ENCODE peak calls at places on chromosome 9, in nine cellular contexts. T is stomach, Z is HepG2, S is transverse colon, N is sigmoid colon, B is SK-N-SH, G is K562, X is suprapubic skin, W is H1. D is an unnamed sample.

GRCh38 chr9:114824130-114824529 is 18.3 kb upstream of the TNFSF15 start:
- DNase-seq in X (no peak), S (no peak), B (no peak), N (no peak), G (no peak), Z (no peak), W (no peak), T (no peak), D (no peak)

GRCh38 chr9:137068539-137069507 is 1.5 kb downstream of the SAPCD2 start:
- DNase-seq in B (no peak), G (no peak), N (no peak), W (no peak), X (peak), Z (no peak), S (peak), T (no peak), D (no peak)

GRCh38 chr9:113621309-113621791 is 157.8 kb downstream of the RGS3 start:
- DNase-seq in Z (no peak), X (peak), T (no peak), B (no peak), S (peak), W (peak), G (no peak), N (peak), D (no peak)

GRCh38 chr9:2229109-2229733 is 214.1 kb downstream of the SMARCA2 start:
- DNase-seq in G (no peak), S (no peak), W (no peak), T (no peak), B (no peak), Z (no peak), X (no peak), N (no peak), D (no peak)

GRCh38 chr9:16377311-16377710 is 493.2 kb downstream of the BNC2 start:
- DNase-seq in S (no peak), W (no peak), T (no peak), B (no peak), Z (no peak), X (no peak), N (no peak), G (no peak), D (no peak)

GRCh38 chr9:73807956-73808355 is 656.3 kb downstream of the ANXA1 start:
- DNase-seq in Z (no peak), B (no peak), S (no peak), X (no peak), W (no peak), N (no peak), T (no peak), G (no peak), D (no peak)

GRCh38 chr9:113593682-113594281 is 130.3 kb downstream of the RGS3 start:
- DNase-seq in X (peak), T (peak), W (peak), S (peak), G (peak), N (peak), Z (peak), B (peak), D (peak)

GRCh38 chr9:107141967-107142366 is 141.1 kb upstream of the RAD23B start:
- DNase-seq in X (no peak), G (no peak), T (no peak), W (no peak), Z (no peak), N (no peak), B (no peak), S (no peak), D (no peak)

GRCh38 chr9:20782289-20782688 is 98.2 kb downstream of the FOCAD start:
- DNase-seq in W (no peak), B (no peak), Z (no peak), S (no peak), T (no peak), X (no peak), G (no peak), N (no peak), D (no peak)

GRCh38 chr9:107935931-107936330 is 446.4 kb upstream of the KLF4 start:
- DNase-seq in N (no peak), X (no peak), T (no peak), Z (no peak), S (no peak), G (no peak), W (no peak), B (no peak), D (no peak)

GRCh38 chr9:132755096-132755495 is 84.8 kb downstream of the GTF3C4 start:
- DNase-seq in G (no peak), T (no peak), S (no peak), X (no peak), B (peak), W (no peak), Z (no peak), N (no peak), D (no peak)
- TF ChIP-seq POLR2AphosphoS5 in G (no peak), T (no peak), S (no peak), X (no peak), B (no peak), W (no peak), Z (no peak), N (no peak), D (no peak)

DNA sequence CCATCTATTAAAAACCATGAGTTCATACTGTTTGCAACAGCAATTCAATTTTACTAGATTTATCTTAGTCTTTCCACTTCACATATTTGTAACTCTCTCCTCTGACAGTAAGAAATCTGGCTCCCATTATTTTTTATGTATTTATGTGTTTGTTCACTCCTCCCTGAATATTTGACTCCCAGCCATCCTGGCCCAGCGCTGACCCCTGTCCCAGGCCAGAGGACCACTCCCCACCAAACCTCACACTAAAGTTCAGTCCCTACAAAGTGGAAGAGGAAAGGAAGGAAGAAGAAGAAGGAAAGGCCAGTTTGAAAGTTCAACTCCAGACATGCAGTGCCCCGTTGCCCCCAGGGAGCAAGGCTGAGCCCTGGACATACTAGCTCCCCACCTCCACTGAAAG is 271.8 kb downstream of the ADAMTSL1 start:
- DNase-seq in W (no peak), S (no peak), X (no peak), G (no peak), N (no peak), Z (no peak), T (no peak), B (no peak), D (no peak)
- TF ChIP-seq EP300 in W (no peak), S (no peak), X (no peak), G (no peak), N (no peak), Z (no peak), T (no peak), B (no peak), D (no peak)

DNA sequence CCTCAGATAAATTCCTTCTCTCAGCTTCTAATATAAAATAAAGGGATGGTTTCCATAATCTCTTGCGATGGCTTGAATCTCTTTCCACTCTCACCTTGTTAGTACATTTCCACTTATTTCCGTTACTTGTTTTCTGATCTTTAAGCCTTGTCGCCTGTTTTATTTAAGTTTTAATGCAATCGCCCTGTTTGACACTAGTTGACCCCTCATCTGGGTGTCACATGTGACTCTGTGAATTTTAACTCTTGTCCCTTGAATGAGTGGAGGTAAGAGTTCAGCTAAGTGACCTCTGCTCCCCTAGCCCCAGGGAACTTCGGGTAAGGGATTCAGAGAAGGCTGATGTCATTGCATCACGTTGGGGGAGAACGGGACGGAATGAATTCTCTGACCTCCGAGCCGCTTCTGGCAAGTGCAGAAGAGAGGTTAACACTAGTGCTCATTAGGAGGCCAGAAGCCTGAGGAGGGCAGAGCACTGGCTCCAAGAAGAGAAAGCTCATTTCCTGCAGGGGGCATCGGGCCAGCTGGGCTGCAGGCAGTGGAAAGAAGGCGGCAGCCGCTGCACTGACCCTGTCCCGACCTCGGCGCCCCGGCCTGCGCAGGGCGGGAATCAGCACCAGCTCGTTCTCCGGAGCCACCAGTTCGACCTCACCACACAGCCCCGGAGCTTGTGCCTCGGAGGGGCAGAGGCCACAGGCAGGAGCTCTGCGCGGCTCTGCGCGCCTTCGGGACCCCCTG is 569 bp downstream of the HINT2 start:
- DNase-seq in W (no peak), S (peak), Z (peak), B (peak), G (peak), X (peak), N (peak), T (peak), D (peak)
- TF ChIP-seq POLR2AphosphoS5 in W (peak), S (peak), Z (peak), B (no peak), G (peak), X (no peak), N (peak), T (no peak), D (no peak)

DNA sequence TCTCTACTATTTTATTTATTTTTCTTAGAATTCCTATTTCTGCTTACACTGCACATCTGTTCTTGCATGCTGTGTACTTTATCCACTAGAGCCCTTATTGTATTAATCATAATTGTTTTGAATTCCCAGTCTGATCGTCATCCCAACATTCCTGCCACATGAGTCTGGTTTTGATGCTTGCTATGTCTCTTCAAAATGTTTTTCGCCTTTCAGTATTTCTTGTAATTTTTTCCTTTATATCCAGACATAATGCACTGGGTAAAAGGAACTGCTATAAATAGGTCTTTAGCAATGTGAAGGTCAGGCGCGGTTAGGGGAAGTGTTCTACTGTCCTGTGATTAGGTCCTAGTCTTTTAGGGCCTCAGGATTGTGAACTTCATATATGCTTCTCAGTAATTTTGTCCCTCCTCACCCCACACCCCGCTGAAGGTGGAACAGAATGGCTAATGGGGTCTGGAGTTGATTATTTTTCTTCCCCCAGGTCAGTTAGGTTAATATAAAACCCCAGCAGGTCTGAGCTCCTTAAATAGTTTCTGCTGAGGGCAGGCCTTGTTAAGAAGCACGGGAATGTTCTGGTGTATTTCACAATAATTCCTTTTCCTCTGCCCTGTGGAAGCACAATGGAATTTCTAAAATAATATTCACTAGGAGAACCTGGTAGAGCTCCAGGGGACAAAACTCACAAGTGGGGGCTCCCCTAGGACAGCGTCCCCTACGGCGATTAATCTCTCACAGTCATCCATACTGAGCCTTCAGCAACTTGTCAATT is 146.6 kb upstream of the TUT7 start:
- DNase-seq in B (no peak), S (no peak), T (no peak), W (no peak), X (no peak), Z (no peak), N (no peak), G (no peak), D (no peak)
- TF ChIP-seq EP300 in B (peak), S (no peak), T (no peak), W (no peak), X (no peak), Z (no peak), N (no peak), G (no peak), D (no peak)

DNA sequence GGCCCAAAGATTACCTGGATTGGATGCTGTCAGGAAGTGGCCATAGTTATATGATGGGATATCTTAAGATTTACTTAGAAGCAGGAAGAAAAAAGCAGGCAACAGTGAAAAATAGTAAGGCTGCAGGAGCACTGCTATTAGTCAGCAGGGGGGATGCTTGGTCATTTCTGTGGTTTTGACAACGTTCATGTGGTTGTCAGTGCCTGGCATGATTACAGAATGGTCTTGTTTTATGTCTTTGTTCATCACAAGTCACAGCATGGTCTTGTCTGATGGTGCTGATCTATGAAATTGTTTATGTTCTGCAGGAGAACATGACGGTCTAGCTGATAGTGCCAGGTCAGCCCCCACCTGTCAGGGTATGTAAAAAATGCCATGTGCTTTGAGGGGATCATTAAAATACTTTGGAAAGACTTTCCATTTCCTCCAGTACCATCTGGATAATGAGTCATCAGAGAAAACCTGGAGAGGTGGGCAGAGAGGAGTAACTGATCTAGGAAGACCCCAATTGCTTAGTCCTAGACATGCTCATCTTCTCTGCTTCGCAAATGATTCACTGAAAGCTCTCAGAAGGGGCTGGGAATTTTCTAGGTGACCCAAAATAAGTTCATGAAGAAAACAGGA is 48.5 kb downstream of the PLGRKT start:
- DNase-seq in Z (no peak), B (no peak), G (peak), W (no peak), S (no peak), T (no peak), N (no peak), X (no peak), D (no peak)
- TF ChIP-seq POLR2AphosphoS5 in Z (no peak), B (peak), G (no peak), W (no peak), S (no peak), T (no peak), N (no peak), X (no peak), D (no peak)

GRCh38 chr9:135698236-135698635 is 1.0 kb downstream of the SOHLH1 start:
- DNase-seq in Z (no peak), W (no peak), N (no peak), S (no peak), G (no peak), B (no peak), T (no peak), X (no peak), D (peak)
- TF ChIP-seq EP300 in Z (no peak), W (no peak), N (no peak), S (no peak), G (no peak), B (no peak), T (no peak), X (no peak), D (no peak)

GRCh38 chr9:92236915-92237314 is 56.6 kb downstream of the IARS1 start:
- DNase-seq in X (no peak), B (no peak), T (no peak), Z (no peak), S (no peak), W (no peak), N (no peak), G (no peak), D (no peak)

GRCh38 chr9:92228628-92229027 is 64.9 kb downstream of the IARS1 start:
- DNase-seq in T (no peak), Z (no peak), G (peak), X (no peak), S (no peak), N (no peak), B (no peak), W (no peak), D (no peak)

GRCh38 chr9:92232190-92232589 is 61.3 kb downstream of the IARS1 start:
- DNase-seq in Z (no peak), W (no peak), X (no peak), S (no peak), G (no peak), N (no peak), T (no peak), B (no peak), D (no peak)

GRCh38 chr9:92236465-92236864 is 57.0 kb downstream of the IARS1 start:
- DNase-seq in W (no peak), B (no peak), Z (no peak), G (no peak), X (no peak), T (no peak), N (no peak), S (no peak), D (no peak)

DNA sequence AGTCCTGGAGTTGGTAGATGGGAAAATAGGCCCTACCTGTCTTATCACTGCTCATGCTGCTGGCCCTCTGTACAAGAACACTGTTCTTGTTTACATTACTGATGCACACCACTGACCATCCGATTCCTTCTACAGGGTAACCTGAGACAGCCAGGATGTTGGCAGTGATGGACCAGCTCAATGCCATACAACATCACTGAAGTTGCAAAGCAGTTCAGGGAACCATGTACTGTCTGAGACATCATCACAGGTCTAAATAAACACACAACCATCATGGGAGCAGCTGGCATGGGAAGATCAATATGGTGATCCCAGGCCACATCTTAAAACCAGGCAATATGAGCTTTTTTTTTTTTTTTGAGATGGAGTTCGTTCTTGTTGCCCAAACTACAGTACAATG is 59.0 kb downstream of the IARS1 start:
- DNase-seq in N (no peak), X (no peak), T (no peak), Z (no peak), S (no peak), G (no peak), W (no peak), B (no peak), D (no peak)
- TF ChIP-seq POLR2AphosphoS5 in N (no peak), X (no peak), T (no peak), Z (peak), S (no peak), G (no peak), W (no peak), B (no peak), D (no peak)

DNA sequence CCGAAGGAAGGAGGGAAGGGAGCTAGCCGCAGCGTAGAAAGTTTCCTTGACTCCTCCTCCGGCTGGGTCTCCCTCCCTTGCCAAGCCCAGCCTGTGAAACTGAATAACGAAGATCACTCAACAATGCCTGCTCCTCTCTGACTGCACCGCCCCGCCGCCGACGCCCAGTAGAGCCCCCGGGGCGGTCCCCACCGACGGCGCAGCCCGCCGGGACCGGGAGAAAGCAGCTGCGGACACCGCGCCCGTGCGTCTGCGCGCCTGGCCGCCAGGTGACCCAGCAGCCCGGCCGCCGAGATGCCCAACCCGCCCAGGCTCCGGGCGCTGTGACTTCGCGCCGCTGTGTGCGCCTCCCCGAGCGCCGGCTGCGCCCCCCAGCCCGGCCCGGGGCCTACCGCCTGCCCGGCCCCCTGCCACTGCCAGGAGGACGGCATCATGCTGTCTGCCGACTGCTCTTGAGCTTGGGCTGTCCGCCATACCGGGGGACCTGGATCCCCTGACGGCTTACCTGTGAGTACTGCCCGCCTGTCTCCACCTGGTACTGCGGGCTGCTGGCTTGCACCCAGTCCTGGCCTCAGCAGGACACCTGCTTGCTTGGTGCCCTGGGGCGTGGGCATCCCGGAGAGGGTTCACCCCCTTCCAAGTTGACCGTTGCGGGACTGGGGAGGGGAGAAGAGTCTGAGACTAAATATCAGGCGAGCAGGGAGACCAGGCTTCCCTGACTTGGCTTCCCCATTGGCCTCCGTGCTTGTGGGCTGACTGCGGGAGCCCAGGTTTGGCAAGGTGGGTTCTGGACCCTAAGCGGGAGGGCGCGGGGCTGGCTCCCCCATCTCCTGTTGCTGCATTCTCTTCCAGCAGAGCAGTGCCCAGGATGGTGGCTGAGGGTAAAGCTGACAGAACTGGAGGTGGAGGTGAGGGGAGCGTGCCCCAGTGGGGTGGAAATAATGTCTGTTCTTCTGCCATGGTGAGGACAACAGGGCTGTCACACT is 26.2 kb upstream of the SPTLC1 start:
- DNase-seq in N (peak), B (peak), S (no peak), T (peak), G (no peak), X (no peak), Z (no peak), W (peak), D (peak)
- TF ChIP-seq EP300 in N (no peak), B (no peak), S (no peak), T (no peak), G (no peak), X (no peak), Z (no peak), W (no peak), D (no peak)

GRCh38 chr9:81182421-81182820 is 506.9 kb downstream of the TLE1 start:
- DNase-seq in N (no peak), X (no peak), B (no peak), G (no peak), T (no peak), Z (no peak), W (no peak), S (no peak), D (no peak)
- TF ChIP-seq POLR2AphosphoS5 in N (no peak), X (no peak), B (no peak), G (no peak), T (no peak), Z (no peak), W (no peak), S (no peak), D (no peak)

D was measured in upper lobe of left lung.